ENCODE peak calls at places on chromosomes 12 and 14, in five cellular contexts. T is OCI-M1, Q is neural crest cell, J is caudate nucleus, I is NCI-H774. L is an unnamed sample.

GRCh38 chr12:16062611-16063010 is 151.5 kb downstream of the DERA start:
- DNase-seq in T (peak), Q (no peak), J (no peak), I (no peak), L (no peak)

GRCh38 chr12:96195845-96196451 is 1.8 kb downstream of the ELK3 start:
- DNase-seq in T (peak), Q (peak), J (no peak), I (no peak), L (no peak)

GRCh38 chr12:6182279-6182898 is 17.8 kb upstream of the CD9 start:
- DNase-seq in T (peak), Q (peak), J (no peak), I (no peak), L (no peak)

GRCh38 chr12:124395284-124395752 is 100.4 kb downstream of the RFLNA start:
- DNase-seq in T (no peak), Q (no peak), J (no peak), I (no peak), L (no peak)

GRCh38 chr14:105495990-105496830 is 5.2 kb downstream of the TEDC1 start:
- DNase-seq in T (no peak), Q (no peak), J (no peak), I (no peak), L (no peak)

GRCh38 chr12:44889162-44889561 is 13.0 kb upstream of the NELL2 start:
- DNase-seq in T (peak), Q (no peak), J (no peak), I (no peak), L (no peak)

GRCh38 chr14:67186789-67187188 is 2.5 kb upstream of the GARIN2 start:
- DNase-seq in T (no peak), Q (no peak), J (no peak), I (no peak), L (no peak)

GRCh38 chr14:65981192-65981843 is 504.9 kb upstream of the CCDC196 start:
- DNase-seq in T (no peak), Q (no peak), J (no peak), I (no peak), L (no peak)

GRCh38 chr12:132337557-132337956 is 8.2 kb upstream of the GALNT9 start:
- DNase-seq in T (no peak), Q (no peak), J (no peak), I (no peak), L (no peak)

GRCh38 chr14:103130965-103131364 is 7.7 kb downstream of the TNFAIP2 start:
- DNase-seq in T (no peak), Q (no peak), J (no peak), I (no peak), L (no peak)

GRCh38 chr12:58285551-58285950 is 344.2 kb downstream of the ATP23 start:
- DNase-seq in T (no peak), Q (no peak), J (no peak), I (no peak), L (no peak)

GRCh38 chr12:81863406-81863805 is 104.3 kb upstream of the PPFIA2 start:
- DNase-seq in T (no peak), Q (no peak), J (no peak), I (no peak), L (no peak)

GRCh38 chr12:108975024-108975593 is 45.8 kb downstream of the SVOP start:
- DNase-seq in T (no peak), Q (no peak), J (no peak), I (no peak), L (no peak)

GRCh38 chr14:78785265-78785664 is 615.1 kb downstream of the NRXN3 start:
- DNase-seq in T (no peak), Q (no peak), J (no peak), I (no peak), L (no peak)

GRCh38 chr12:52308807-52309425 is 12.3 kb downstream of the KRT83 start:
- DNase-seq in T (no peak), Q (no peak), J (no peak), I (no peak), L (no peak)

GRCh38 chr12:124171231-124171985 is 123.5 kb upstream of the RFLNA start:
- DNase-seq in T (no peak), Q (no peak), J (no peak), I (no peak), L (no peak)

GRCh38 chr14:73784988-73785313 is 66.7 kb upstream of the PTGR2 start:
- DNase-seq in T (no peak), Q (no peak), J (no peak), I (no peak), L (no peak)

GRCh38 chr12:130090564-130090963 is 71.7 kb upstream of the FZD10 start:
- DNase-seq in T (no peak), Q (no peak), J (no peak), I (no peak), L (no peak)

GRCh38 chr12:40970320-40970907 is 217.7 kb upstream of the PDZRN4 start:
- DNase-seq in T (peak), Q (no peak), J (no peak), I (no peak), L (peak)

GRCh38 chr12:106227641-106228319 is 20.0 kb downstream of the CKAP4 start:
- DNase-seq in T (no peak), Q (no peak), J (no peak), I (no peak), L (no peak)